ENCODE peak calls at places on chromosomes 4 and X, in ten cellular contexts. One of them, this sample, is unnamed.

GRCh38 chr4:169621754-169622481 is 1.5 kb downstream of the CLCN3 start:
- DNase-seq in Calu3: no peak
- DNase-seq in foreskin fibroblast: peak
- DNase-seq in activated effector memory CD4-positive, alpha-beta T cell treated with anti-CD3 and anti-CD28 coated beads, Interleukin-2, amount 50 U/mL, for 16 hours: peak
- DNase-seq in A549: peak
- DNase-seq in HT-29: peak
- DNase-seq in HuH-7.5: no peak
- DNase-seq in right cardiac atrium: no peak
- DNase-seq in stimulated activated CD8-positive, alpha-beta memory T cell treated with anti-CD3 and anti-CD28 coated beads, Interleukin-15, amount 100 ng/mL, for 48 hours: no peak
- DNase-seq in cardiac muscle cell: peak
- DNase-seq in this sample: no peak

GRCh38 chrX:23662853-23663252 is 4.4 kb upstream of the PRDX4 start:
- DNase-seq in activated effector memory CD4-positive, alpha-beta T cell treated with anti-CD3 and anti-CD28 coated beads, Interleukin-2, amount 50 U/mL, for 16 hours: no peak
- DNase-seq in HuH-7.5: no peak
- DNase-seq in A549: no peak
- DNase-seq in Calu3: no peak
- DNase-seq in stimulated activated CD8-positive, alpha-beta memory T cell treated with anti-CD3 and anti-CD28 coated beads, Interleukin-15, amount 100 ng/mL, for 48 hours: no peak
- DNase-seq in right cardiac atrium: no peak
- DNase-seq in foreskin fibroblast: peak
- DNase-seq in HT-29: no peak
- DNase-seq in cardiac muscle cell: peak
- DNase-seq in this sample: no peak

GRCh38 chr4:38857354-38858096 is 908 bp upstream of the TLR6 start:
- DNase-seq in A549: peak
- DNase-seq in HT-29: peak
- DNase-seq in activated effector memory CD4-positive, alpha-beta T cell treated with anti-CD3 and anti-CD28 coated beads, Interleukin-2, amount 50 U/mL, for 16 hours: peak
- DNase-seq in cardiac muscle cell: peak
- DNase-seq in Calu3: peak
- DNase-seq in foreskin fibroblast: peak
- DNase-seq in right cardiac atrium: peak
- DNase-seq in stimulated activated CD8-positive, alpha-beta memory T cell treated with anti-CD3 and anti-CD28 coated beads, Interleukin-15, amount 100 ng/mL, for 48 hours: no peak
- DNase-seq in HuH-7.5: no peak
- DNase-seq in this sample: peak

GRCh38 chr4:16026155-16026761 is 57.6 kb downstream of the PROM1 start:
- DNase-seq in right cardiac atrium: no peak
- DNase-seq in foreskin fibroblast: peak
- DNase-seq in A549: peak
- DNase-seq in cardiac muscle cell: peak
- DNase-seq in Calu3: peak
- DNase-seq in stimulated activated CD8-positive, alpha-beta memory T cell treated with anti-CD3 and anti-CD28 coated beads, Interleukin-15, amount 100 ng/mL, for 48 hours: no peak
- DNase-seq in HuH-7.5: peak
- DNase-seq in HT-29: peak
- DNase-seq in activated effector memory CD4-positive, alpha-beta T cell treated with anti-CD3 and anti-CD28 coated beads, Interleukin-2, amount 50 U/mL, for 16 hours: no peak
- DNase-seq in this sample: peak

GRCh38 chr4:103994059-103994458 is 274.3 kb upstream of the TACR3 start:
- DNase-seq in stimulated activated CD8-positive, alpha-beta memory T cell treated with anti-CD3 and anti-CD28 coated beads, Interleukin-15, amount 100 ng/mL, for 48 hours: no peak
- DNase-seq in cardiac muscle cell: peak
- DNase-seq in Calu3: no peak
- DNase-seq in foreskin fibroblast: no peak
- DNase-seq in HT-29: peak
- DNase-seq in A549: no peak
- DNase-seq in HuH-7.5: no peak
- DNase-seq in right cardiac atrium: no peak
- DNase-seq in activated effector memory CD4-positive, alpha-beta T cell treated with anti-CD3 and anti-CD28 coated beads, Interleukin-2, amount 50 U/mL, for 16 hours: no peak
- DNase-seq in this sample: no peak

GRCh38 chrX:112083624-112084326 is 1.2 kb upstream of the TRPC5 start:
- DNase-seq in activated effector memory CD4-positive, alpha-beta T cell treated with anti-CD3 and anti-CD28 coated beads, Interleukin-2, amount 50 U/mL, for 16 hours: no peak
- DNase-seq in Calu3: no peak
- DNase-seq in stimulated activated CD8-positive, alpha-beta memory T cell treated with anti-CD3 and anti-CD28 coated beads, Interleukin-15, amount 100 ng/mL, for 48 hours: no peak
- DNase-seq in foreskin fibroblast: no peak
- DNase-seq in HuH-7.5: no peak
- DNase-seq in cardiac muscle cell: no peak
- DNase-seq in HT-29: no peak
- DNase-seq in right cardiac atrium: no peak
- DNase-seq in A549: no peak
- DNase-seq in this sample: no peak

GRCh38 chr4:80767944-80768343 is 262.6 kb upstream of the BMP3 start:
- DNase-seq in cardiac muscle cell: no peak
- DNase-seq in Calu3: no peak
- DNase-seq in activated effector memory CD4-positive, alpha-beta T cell treated with anti-CD3 and anti-CD28 coated beads, Interleukin-2, amount 50 U/mL, for 16 hours: no peak
- DNase-seq in HuH-7.5: no peak
- DNase-seq in HT-29: no peak
- DNase-seq in A549: no peak
- DNase-seq in stimulated activated CD8-positive, alpha-beta memory T cell treated with anti-CD3 and anti-CD28 coated beads, Interleukin-15, amount 100 ng/mL, for 48 hours: no peak
- DNase-seq in foreskin fibroblast: no peak
- DNase-seq in right cardiac atrium: no peak
- DNase-seq in this sample: no peak

GRCh38 chr4:137659431-137659830 is 127.1 kb upstream of the PCDH18 start:
- DNase-seq in HuH-7.5: no peak
- DNase-seq in foreskin fibroblast: no peak
- DNase-seq in Calu3: no peak
- DNase-seq in stimulated activated CD8-positive, alpha-beta memory T cell treated with anti-CD3 and anti-CD28 coated beads, Interleukin-15, amount 100 ng/mL, for 48 hours: no peak
- DNase-seq in cardiac muscle cell: no peak
- DNase-seq in A549: no peak
- DNase-seq in activated effector memory CD4-positive, alpha-beta T cell treated with anti-CD3 and anti-CD28 coated beads, Interleukin-2, amount 50 U/mL, for 16 hours: no peak
- DNase-seq in right cardiac atrium: no peak
- DNase-seq in HT-29: no peak
- DNase-seq in this sample: no peak

GRCh38 chrX:67543818-67544217 is at the start of gene AR:
- DNase-seq in cardiac muscle cell: peak
- DNase-seq in stimulated activated CD8-positive, alpha-beta memory T cell treated with anti-CD3 and anti-CD28 coated beads, Interleukin-15, amount 100 ng/mL, for 48 hours: no peak
- DNase-seq in HT-29: no peak
- DNase-seq in foreskin fibroblast: peak
- DNase-seq in activated effector memory CD4-positive, alpha-beta T cell treated with anti-CD3 and anti-CD28 coated beads, Interleukin-2, amount 50 U/mL, for 16 hours: no peak
- DNase-seq in HuH-7.5: no peak
- DNase-seq in Calu3: peak
- DNase-seq in A549: peak
- DNase-seq in right cardiac atrium: peak
- DNase-seq in this sample: peak

GRCh38 chr4:83118869-83119268 is 4.3 kb upstream of the PLAC8 start:
- DNase-seq in stimulated activated CD8-positive, alpha-beta memory T cell treated with anti-CD3 and anti-CD28 coated beads, Interleukin-15, amount 100 ng/mL, for 48 hours: no peak
- DNase-seq in Calu3: no peak
- DNase-seq in A549: no peak
- DNase-seq in right cardiac atrium: no peak
- DNase-seq in activated effector memory CD4-positive, alpha-beta T cell treated with anti-CD3 and anti-CD28 coated beads, Interleukin-2, amount 50 U/mL, for 16 hours: no peak
- DNase-seq in foreskin fibroblast: peak
- DNase-seq in HT-29: no peak
- DNase-seq in cardiac muscle cell: no peak
- DNase-seq in HuH-7.5: no peak
- DNase-seq in this sample: no peak

GRCh38 chrX:1336331-1337143 is at the start of gene IL3RA:
- DNase-seq in A549: no peak
- DNase-seq in Calu3: no peak
- DNase-seq in cardiac muscle cell: peak
- DNase-seq in foreskin fibroblast: no peak
- DNase-seq in HT-29: no peak
- DNase-seq in HuH-7.5: no peak
- DNase-seq in stimulated activated CD8-positive, alpha-beta memory T cell treated with anti-CD3 and anti-CD28 coated beads, Interleukin-15, amount 100 ng/mL, for 48 hours: no peak
- DNase-seq in right cardiac atrium: peak
- DNase-seq in activated effector memory CD4-positive, alpha-beta T cell treated with anti-CD3 and anti-CD28 coated beads, Interleukin-2, amount 50 U/mL, for 16 hours: no peak
- DNase-seq in this sample: peak

GRCh38 chr4:177961709-177962380 is 519.6 kb upstream of the AGA start:
- DNase-seq in right cardiac atrium: no peak
- DNase-seq in HT-29: no peak
- DNase-seq in activated effector memory CD4-positive, alpha-beta T cell treated with anti-CD3 and anti-CD28 coated beads, Interleukin-2, amount 50 U/mL, for 16 hours: no peak
- DNase-seq in stimulated activated CD8-positive, alpha-beta memory T cell treated with anti-CD3 and anti-CD28 coated beads, Interleukin-15, amount 100 ng/mL, for 48 hours: no peak
- DNase-seq in HuH-7.5: no peak
- DNase-seq in A549: no peak
- DNase-seq in foreskin fibroblast: no peak
- DNase-seq in cardiac muscle cell: no peak
- DNase-seq in Calu3: no peak
- DNase-seq in this sample: no peak

GRCh38 chrX:21369613-21370012 is 4.6 kb upstream of the CNKSR2 start:
- DNase-seq in A549: no peak
- DNase-seq in Calu3: no peak
- DNase-seq in HT-29: no peak
- DNase-seq in HuH-7.5: no peak
- DNase-seq in foreskin fibroblast: no peak
- DNase-seq in stimulated activated CD8-positive, alpha-beta memory T cell treated with anti-CD3 and anti-CD28 coated beads, Interleukin-15, amount 100 ng/mL, for 48 hours: no peak
- DNase-seq in right cardiac atrium: no peak
- DNase-seq in cardiac muscle cell: no peak
- DNase-seq in activated effector memory CD4-positive, alpha-beta T cell treated with anti-CD3 and anti-CD28 coated beads, Interleukin-2, amount 50 U/mL, for 16 hours: no peak
- DNase-seq in this sample: no peak

GRCh38 chr4:28357985-28358384 is 1497.3 kb downstream of the STIM2 start:
- DNase-seq in Calu3: no peak
- DNase-seq in foreskin fibroblast: no peak
- DNase-seq in cardiac muscle cell: peak
- DNase-seq in right cardiac atrium: no peak
- DNase-seq in HT-29: no peak
- DNase-seq in HuH-7.5: no peak
- DNase-seq in stimulated activated CD8-positive, alpha-beta memory T cell treated with anti-CD3 and anti-CD28 coated beads, Interleukin-15, amount 100 ng/mL, for 48 hours: no peak
- DNase-seq in activated effector memory CD4-positive, alpha-beta T cell treated with anti-CD3 and anti-CD28 coated beads, Interleukin-2, amount 50 U/mL, for 16 hours: no peak
- DNase-seq in A549: no peak
- DNase-seq in this sample: no peak

GRCh38 chrX:103343105-103343504 is 13.1 kb downstream of the TCEAL7 start:
- DNase-seq in activated effector memory CD4-positive, alpha-beta T cell treated with anti-CD3 and anti-CD28 coated beads, Interleukin-2, amount 50 U/mL, for 16 hours: peak
- DNase-seq in HT-29: peak
- DNase-seq in Calu3: peak
- DNase-seq in HuH-7.5: no peak
- DNase-seq in right cardiac atrium: peak
- DNase-seq in foreskin fibroblast: peak
- DNase-seq in cardiac muscle cell: peak
- DNase-seq in stimulated activated CD8-positive, alpha-beta memory T cell treated with anti-CD3 and anti-CD28 coated beads, Interleukin-15, amount 100 ng/mL, for 48 hours: no peak
- DNase-seq in A549: peak
- DNase-seq in this sample: peak

GRCh38 chrX:75547783-75548182 is 24.9 kb upstream of the ZDHHC15 start:
- DNase-seq in stimulated activated CD8-positive, alpha-beta memory T cell treated with anti-CD3 and anti-CD28 coated beads, Interleukin-15, amount 100 ng/mL, for 48 hours: no peak
- DNase-seq in cardiac muscle cell: no peak
- DNase-seq in Calu3: no peak
- DNase-seq in right cardiac atrium: peak
- DNase-seq in activated effector memory CD4-positive, alpha-beta T cell treated with anti-CD3 and anti-CD28 coated beads, Interleukin-2, amount 50 U/mL, for 16 hours: no peak
- DNase-seq in A549: no peak
- DNase-seq in HuH-7.5: no peak
- DNase-seq in HT-29: no peak
- DNase-seq in foreskin fibroblast: no peak
- DNase-seq in this sample: peak

GRCh38 chr4:16206848-16207247 is 19.4 kb downstream of the TAPT1 start:
- DNase-seq in HT-29: no peak
- DNase-seq in foreskin fibroblast: no peak
- DNase-seq in Calu3: no peak
- DNase-seq in stimulated activated CD8-positive, alpha-beta memory T cell treated with anti-CD3 and anti-CD28 coated beads, Interleukin-15, amount 100 ng/mL, for 48 hours: no peak
- DNase-seq in HuH-7.5: no peak
- DNase-seq in cardiac muscle cell: no peak
- DNase-seq in right cardiac atrium: no peak
- DNase-seq in activated effector memory CD4-positive, alpha-beta T cell treated with anti-CD3 and anti-CD28 coated beads, Interleukin-2, amount 50 U/mL, for 16 hours: no peak
- DNase-seq in A549: no peak
- DNase-seq in this sample: no peak

GRCh38 chr4:22573198-22573597 is 57.3 kb upstream of the ADGRA3 start:
- DNase-seq in cardiac muscle cell: peak
- DNase-seq in stimulated activated CD8-positive, alpha-beta memory T cell treated with anti-CD3 and anti-CD28 coated beads, Interleukin-15, amount 100 ng/mL, for 48 hours: no peak
- DNase-seq in activated effector memory CD4-positive, alpha-beta T cell treated with anti-CD3 and anti-CD28 coated beads, Interleukin-2, amount 50 U/mL, for 16 hours: no peak
- DNase-seq in A549: no peak
- DNase-seq in HT-29: no peak
- DNase-seq in Calu3: no peak
- DNase-seq in foreskin fibroblast: no peak
- DNase-seq in right cardiac atrium: peak
- DNase-seq in HuH-7.5: no peak
- DNase-seq in this sample: peak

GRCh38 chrX:118437283-118437682 is 58.3 kb upstream of the DOCK11 start:
- DNase-seq in activated effector memory CD4-positive, alpha-beta T cell treated with anti-CD3 and anti-CD28 coated beads, Interleukin-2, amount 50 U/mL, for 16 hours: no peak
- DNase-seq in Calu3: no peak
- DNase-seq in HT-29: no peak
- DNase-seq in right cardiac atrium: no peak
- DNase-seq in HuH-7.5: no peak
- DNase-seq in stimulated activated CD8-positive, alpha-beta memory T cell treated with anti-CD3 and anti-CD28 coated beads, Interleukin-15, amount 100 ng/mL, for 48 hours: no peak
- DNase-seq in A549: no peak
- DNase-seq in foreskin fibroblast: no peak
- DNase-seq in cardiac muscle cell: no peak
- DNase-seq in this sample: no peak

GRCh38 chr4:164989464-164989863 is 12.0 kb upstream of the TRIM61 start:
- DNase-seq in stimulated activated CD8-positive, alpha-beta memory T cell treated with anti-CD3 and anti-CD28 coated beads, Interleukin-15, amount 100 ng/mL, for 48 hours: no peak
- DNase-seq in cardiac muscle cell: no peak
- DNase-seq in right cardiac atrium: no peak
- DNase-seq in Calu3: no peak
- DNase-seq in activated effector memory CD4-positive, alpha-beta T cell treated with anti-CD3 and anti-CD28 coated beads, Interleukin-2, amount 50 U/mL, for 16 hours: no peak
- DNase-seq in HT-29: no peak
- DNase-seq in foreskin fibroblast: no peak
- DNase-seq in HuH-7.5: no peak
- DNase-seq in A549: no peak
- DNase-seq in this sample: no peak

GRCh38 chr4:3077796-3078195 is 3.3 kb downstream of the HTT start:
- DNase-seq in stimulated activated CD8-positive, alpha-beta memory T cell treated with anti-CD3 and anti-CD28 coated beads, Interleukin-15, amount 100 ng/mL, for 48 hours: no peak
- DNase-seq in HuH-7.5: no peak
- DNase-seq in activated effector memory CD4-positive, alpha-beta T cell treated with anti-CD3 and anti-CD28 coated beads, Interleukin-2, amount 50 U/mL, for 16 hours: no peak
- DNase-seq in foreskin fibroblast: no peak
- DNase-seq in Calu3: no peak
- DNase-seq in right cardiac atrium: no peak
- DNase-seq in cardiac muscle cell: no peak
- DNase-seq in HT-29: no peak
- DNase-seq in A549: no peak
- DNase-seq in this sample: no peak

GRCh38 chrX:106726485-106727437 is at the start of gene RNF128:
- DNase-seq in A549: peak
- DNase-seq in cardiac muscle cell: peak
- DNase-seq in HuH-7.5: peak
- DNase-seq in right cardiac atrium: peak
- DNase-seq in foreskin fibroblast: peak
- DNase-seq in activated effector memory CD4-positive, alpha-beta T cell treated with anti-CD3 and anti-CD28 coated beads, Interleukin-2, amount 50 U/mL, for 16 hours: peak
- DNase-seq in stimulated activated CD8-positive, alpha-beta memory T cell treated with anti-CD3 and anti-CD28 coated beads, Interleukin-15, amount 100 ng/mL, for 48 hours: no peak
- DNase-seq in Calu3: peak
- DNase-seq in HT-29: peak
- DNase-seq in this sample: peak

GRCh38 chr4:114025176-114025777 is 45.8 kb upstream of the ARSJ start:
- DNase-seq in Calu3: peak
- DNase-seq in stimulated activated CD8-positive, alpha-beta memory T cell treated with anti-CD3 and anti-CD28 coated beads, Interleukin-15, amount 100 ng/mL, for 48 hours: no peak
- DNase-seq in cardiac muscle cell: no peak
- DNase-seq in HuH-7.5: no peak
- DNase-seq in right cardiac atrium: no peak
- DNase-seq in A549: no peak
- DNase-seq in foreskin fibroblast: no peak
- DNase-seq in HT-29: peak
- DNase-seq in activated effector memory CD4-positive, alpha-beta T cell treated with anti-CD3 and anti-CD28 coated beads, Interleukin-2, amount 50 U/mL, for 16 hours: no peak
- DNase-seq in this sample: peak

GRCh38 chr4:165966833-165967232 is 93.8 kb downstream of the TLL1 start:
- DNase-seq in HT-29: no peak
- DNase-seq in HuH-7.5: no peak
- DNase-seq in activated effector memory CD4-positive, alpha-beta T cell treated with anti-CD3 and anti-CD28 coated beads, Interleukin-2, amount 50 U/mL, for 16 hours: no peak
- DNase-seq in stimulated activated CD8-positive, alpha-beta memory T cell treated with anti-CD3 and anti-CD28 coated beads, Interleukin-15, amount 100 ng/mL, for 48 hours: no peak
- DNase-seq in Calu3: no peak
- DNase-seq in right cardiac atrium: no peak
- DNase-seq in cardiac muscle cell: no peak
- DNase-seq in foreskin fibroblast: no peak
- DNase-seq in A549: no peak
- DNase-seq in this sample: no peak

GRCh38 chrX:48972214-48973164 is 845 bp upstream of the KCND1 start:
- DNase-seq in stimulated activated CD8-positive, alpha-beta memory T cell treated with anti-CD3 and anti-CD28 coated beads, Interleukin-15, amount 100 ng/mL, for 48 hours: no peak
- DNase-seq in HT-29: peak
- DNase-seq in activated effector memory CD4-positive, alpha-beta T cell treated with anti-CD3 and anti-CD28 coated beads, Interleukin-2, amount 50 U/mL, for 16 hours: peak
- DNase-seq in A549: peak
- DNase-seq in HuH-7.5: peak
- DNase-seq in cardiac muscle cell: peak
- DNase-seq in foreskin fibroblast: peak
- DNase-seq in right cardiac atrium: peak
- DNase-seq in Calu3: peak
- DNase-seq in this sample: peak

GRCh38 chr4:151651496-151651895 is 109.3 kb downstream of the GATB start:
- DNase-seq in stimulated activated CD8-positive, alpha-beta memory T cell treated with anti-CD3 and anti-CD28 coated beads, Interleukin-15, amount 100 ng/mL, for 48 hours: no peak
- DNase-seq in cardiac muscle cell: no peak
- DNase-seq in HT-29: no peak
- DNase-seq in activated effector memory CD4-positive, alpha-beta T cell treated with anti-CD3 and anti-CD28 coated beads, Interleukin-2, amount 50 U/mL, for 16 hours: no peak
- DNase-seq in foreskin fibroblast: no peak
- DNase-seq in Calu3: no peak
- DNase-seq in A549: no peak
- DNase-seq in right cardiac atrium: no peak
- DNase-seq in HuH-7.5: no peak
- DNase-seq in this sample: no peak

GRCh38 chrX:24662344-24662743 is 15.2 kb upstream of the PCYT1B start:
- DNase-seq in foreskin fibroblast: no peak
- DNase-seq in right cardiac atrium: no peak
- DNase-seq in HuH-7.5: no peak
- DNase-seq in activated effector memory CD4-positive, alpha-beta T cell treated with anti-CD3 and anti-CD28 coated beads, Interleukin-2, amount 50 U/mL, for 16 hours: no peak
- DNase-seq in HT-29: no peak
- DNase-seq in Calu3: no peak
- DNase-seq in stimulated activated CD8-positive, alpha-beta memory T cell treated with anti-CD3 and anti-CD28 coated beads, Interleukin-15, amount 100 ng/mL, for 48 hours: no peak
- DNase-seq in A549: no peak
- DNase-seq in cardiac muscle cell: no peak
- DNase-seq in this sample: no peak

GRCh38 chr4:72974694-72975487 is 94.6 kb downstream of the COX18 start:
- DNase-seq in HuH-7.5: no peak
- DNase-seq in cardiac muscle cell: peak
- DNase-seq in HT-29: no peak
- DNase-seq in A549: no peak
- DNase-seq in foreskin fibroblast: peak
- DNase-seq in activated effector memory CD4-positive, alpha-beta T cell treated with anti-CD3 and anti-CD28 coated beads, Interleukin-2, amount 50 U/mL, for 16 hours: no peak
- DNase-seq in right cardiac atrium: no peak
- DNase-seq in Calu3: no peak
- DNase-seq in stimulated activated CD8-positive, alpha-beta memory T cell treated with anti-CD3 and anti-CD28 coated beads, Interleukin-15, amount 100 ng/mL, for 48 hours: no peak
- DNase-seq in this sample: no peak

This sample was measured in mucosa of gallbladder.